ENCODE peak calls at places on chromosomes 3 and 15, in five cellular contexts. Z, J, C, A and D are unnamed samples.

GRCh38 chr3:186099178-186099577 is 9.7 kb downstream of the ETV5 start:
- DNase-seq in Z (no peak), J (no peak), C (peak; percentile 82), A (peak; percentile 63), D (no peak)

GRCh38 chr3:172465281-172465680 is 17.0 kb upstream of the GHSR start:
- DNase-seq in Z (no peak), J (peak; percentile 86), C (no peak), A (no peak), D (no peak)

GRCh38 chr3:139617656-139618268 is 60.0 kb downstream of the NMNAT3 start:
- DNase-seq in Z (no peak), J (no peak), C (no peak), A (no peak), D (no peak)

GRCh38 chr3:123883656-123884257 is 375 bp downstream of the MYLK start:
- DNase-seq in Z (peak; percentile 51), J (no peak), C (no peak), A (peak; percentile 32), D (peak; percentile 32)

GRCh38 chr3:185152433-185153169 is at the start of gene C3orf70:
- DNase-seq in Z (peak; percentile 49), J (peak; percentile 41), C (peak; percentile 44), A (peak; percentile 65), D (peak; percentile 54)

GRCh38 chr15:100254694-100255093 is 87.1 kb downstream of the ADAMTS17 start:
- DNase-seq in Z (no peak), J (no peak), C (no peak), A (no peak), D (no peak)

GRCh38 chr15:40847225-40847961 is 3.5 kb downstream of the SPINT1 start:
- DNase-seq in Z (peak; percentile 80), J (no peak), C (peak; percentile 28), A (peak; percentile 63), D (no peak)

GRCh38 chr15:73200339-73200738 is 148.1 kb downstream of the NEO1 start:
- DNase-seq in Z (no peak), J (no peak), C (no peak), A (no peak), D (no peak)

GRCh38 chr3:39668420-39668819 is 141.0 kb upstream of the MYRIP start:
- DNase-seq in Z (no peak), J (peak; percentile 78), C (peak; percentile 38), A (peak; percentile 37), D (peak; percentile 33)

GRCh38 chr15:42036112-42036905 is 15.5 kb upstream of the PLA2G4E start:
- DNase-seq in Z (peak; percentile 59), J (no peak), C (no peak), A (no peak), D (no peak)

GRCh38 chr3:46733026-46733800 is 15.5 kb upstream of the PRSS50 start:
- DNase-seq in Z (peak; percentile 17), J (no peak), C (no peak), A (no peak), D (no peak)

GRCh38 chr15:36401586-36401966 is 177.8 kb upstream of the CDIN1 start:
- DNase-seq in Z (no peak), J (no peak), C (no peak), A (peak; percentile 22), D (no peak)

GRCh38 chr3:117722856-117723255 is 1013.3 kb downstream of the TUSC7 start:
- DNase-seq in Z (no peak), J (peak; percentile 13), C (no peak), A (no peak), D (no peak)

GRCh38 chr3:10928396-10928960 is 64.1 kb upstream of the SLC6A1 start:
- DNase-seq in Z (no peak), J (no peak), C (no peak), A (no peak), D (no peak)

GRCh38 chr15:44537728-44538240 is 837 bp downstream of the EIF3J start:
- DNase-seq in Z (no peak), J (peak; percentile 57), C (peak; percentile 43), A (peak; percentile 79), D (no peak)

DNA sequence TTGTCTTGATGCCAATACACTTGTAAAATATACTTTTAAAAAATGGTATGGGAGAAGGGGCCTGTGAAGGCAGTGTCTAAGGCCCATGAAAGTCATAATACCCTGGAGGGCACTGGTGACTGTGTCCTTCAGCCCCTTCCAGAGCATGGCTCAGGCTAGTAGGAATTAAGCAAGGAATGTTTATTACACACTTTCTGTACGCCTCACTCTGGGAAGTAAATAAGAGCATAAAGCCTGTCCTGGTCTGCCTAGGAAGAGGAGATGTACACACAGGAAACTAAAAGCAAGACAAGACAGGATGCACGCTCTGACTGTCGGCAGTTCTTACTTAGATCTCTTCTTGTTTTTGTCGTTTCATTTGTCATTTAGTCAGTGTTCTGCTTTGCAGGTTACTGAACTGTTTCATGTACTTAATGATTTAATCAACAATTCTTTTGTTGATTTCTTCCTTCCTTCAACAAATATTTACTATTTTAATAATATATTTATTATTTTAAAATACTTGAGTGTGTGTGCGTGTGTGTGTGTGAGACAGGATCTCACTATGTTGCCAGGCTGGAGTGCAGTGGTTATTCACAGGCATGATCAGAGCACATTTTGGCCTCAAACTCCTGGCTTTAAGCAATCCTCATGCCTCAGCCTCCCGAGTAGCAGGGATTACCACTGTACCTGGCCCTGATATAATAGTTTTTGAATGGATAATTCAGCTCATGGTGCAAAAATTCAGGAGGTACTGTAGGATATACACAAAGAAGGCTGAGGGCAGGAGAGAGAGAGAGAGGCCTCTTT is 9.0 kb upstream of the SMAD6 start:
- DNase-seq in Z (no peak), J (no peak), C (no peak), A (peak; percentile 65), D (no peak)
- H2AFZ ChIP-seq in Z (no peak overlapping the region), J (no peak overlapping the region), C (no peak overlapping the region), A (no peak overlapping the region), D (peak overlapping the region; percentile 73)

GRCh38 chr3:63912768-63913588 is 795 bp upstream of the SCAANT1 start:
- DNase-seq in Z (peak; percentile 56), J (peak; percentile 76), C (peak; percentile 78), A (peak; percentile 84), D (peak; percentile 36)

GRCh38 chr3:63911395-63911900 is 735 bp downstream of the SCAANT1 start:
- DNase-seq in Z (no peak), J (no peak), C (no peak), A (no peak), D (no peak)

GRCh38 chr3:63910873-63911272 is 1.3 kb downstream of the SCAANT1 start:
- DNase-seq in Z (no peak), J (no peak), C (peak; percentile 59), A (no peak), D (no peak)

GRCh38 chr3:63914312-63914711 is 2.1 kb upstream of the SCAANT1 start:
- DNase-seq in Z (no peak), J (peak; percentile 52), C (peak; percentile 30), A (peak; percentile 37), D (no peak)

DNA sequence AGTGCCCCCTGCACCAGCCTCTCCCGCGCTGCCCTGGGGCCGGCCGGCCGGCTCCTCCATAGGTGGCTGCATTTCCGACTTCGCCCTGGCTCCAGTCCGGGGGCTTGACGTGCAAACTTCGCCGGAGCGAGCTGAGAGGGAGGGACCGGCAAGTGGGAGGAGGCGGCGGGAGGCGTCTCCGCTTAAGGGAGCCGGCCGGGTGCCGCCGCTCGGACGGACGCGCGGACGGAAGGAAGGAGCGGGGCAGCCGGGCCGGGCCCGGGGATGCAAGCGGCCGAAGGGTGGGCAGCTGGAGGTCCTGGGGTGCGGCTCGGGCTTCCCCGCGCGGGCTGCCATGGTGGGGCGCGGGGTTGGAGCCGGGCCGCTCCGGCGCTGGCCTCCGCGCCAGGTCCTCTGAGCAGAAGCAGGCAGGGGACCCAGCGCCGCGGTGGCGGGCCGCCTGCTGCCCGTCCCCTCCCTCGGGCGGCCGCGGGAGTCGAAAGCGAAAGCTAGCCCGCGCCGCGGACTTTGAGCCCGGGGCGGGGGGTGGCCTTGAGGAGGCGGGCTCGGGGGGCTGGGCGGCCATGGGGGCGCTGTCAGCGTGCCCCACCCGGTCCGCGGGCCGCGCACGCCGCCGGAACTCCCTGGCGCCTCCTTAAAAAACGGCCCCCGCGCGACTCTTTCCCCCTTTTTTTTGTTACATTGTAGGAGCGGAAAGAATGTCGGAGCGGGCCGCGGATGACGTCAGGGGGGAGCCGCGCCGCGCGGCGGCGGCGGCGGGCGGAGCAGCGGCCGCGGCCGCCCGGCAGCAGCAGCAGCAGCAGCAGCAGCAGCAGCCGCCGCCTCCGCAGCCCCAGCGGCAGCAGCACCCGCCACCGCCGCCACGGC is at the start of gene SCAANT1:
- DNase-seq in Z (peak; percentile 83), J (peak; percentile 90), C (peak; percentile 90), A (peak; percentile 92), D (peak; percentile 81)
- H3K4ac ChIP-seq in Z (no peak within 1 kb of the TSS), J (peak within 1 kb of the TSS; percentile 89), C (peak within 1 kb of the TSS; percentile 90), A (peak within 1 kb of the TSS; percentile 86), D (no peak within 1 kb of the TSS)

GRCh38 chr15:94346272-94346671 is 114.9 kb downstream of the MCTP2 start:
- DNase-seq in Z (no peak), J (no peak), C (peak; percentile 1), A (no peak), D (no peak)
- H2AFZ ChIP-seq in Z (no peak overlapping the region), J (no peak overlapping the region), C (no peak overlapping the region), A (no peak overlapping the region), D (no peak overlapping the region)

GRCh38 chr3:197298341-197298857 is at the start of gene DLG1:
- DNase-seq in Z (peak; percentile 90), J (peak; percentile 82), C (peak; percentile 92), A (peak; percentile 95), D (peak; percentile 88)
- H3K4ac ChIP-seq in Z (no peak within 1 kb of the TSS), J (peak within 1 kb of the TSS; percentile 85), C (peak within 1 kb of the TSS; percentile 85), A (peak within 1 kb of the TSS; percentile 78), D (no peak within 1 kb of the TSS)

DNA sequence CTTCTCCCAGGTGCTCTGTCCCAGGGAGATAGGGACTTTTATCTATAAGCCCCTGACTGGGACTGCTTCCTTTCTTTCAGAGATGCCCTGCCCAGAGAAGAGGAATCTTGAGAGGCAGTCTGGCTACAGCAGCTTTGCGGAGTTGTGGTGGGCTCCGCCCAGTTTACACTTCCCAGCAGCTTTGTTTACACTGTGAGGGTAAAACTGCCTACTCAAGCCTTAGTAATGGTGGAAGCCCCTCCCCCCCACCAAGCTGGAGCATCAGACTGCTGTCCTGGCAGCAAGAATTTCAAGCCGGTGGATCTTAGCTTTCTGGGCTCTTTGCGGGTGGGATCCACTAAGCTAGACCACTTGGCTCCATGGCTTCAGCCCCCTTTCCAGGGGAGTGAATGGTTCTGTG is 253.8 kb upstream of the ARL6 start:
- DNase-seq in Z (peak; percentile 42), J (no peak), C (no peak), A (peak; percentile 18), D (peak; percentile 4)
- H2AFZ ChIP-seq in Z (no peak overlapping the region), J (no peak overlapping the region), C (no peak overlapping the region), A (no peak overlapping the region), D (peak overlapping the region; percentile 69)

GRCh38 chr3:143002083-143002712 is 828 bp downstream of the U2SURP start:
- DNase-seq in Z (no peak), J (peak; percentile 29), C (peak; percentile 25), A (peak; percentile 64), D (no peak)
- H3K4ac ChIP-seq in Z (peak overlapping the region; percentile 24), J (peak overlapping the region; percentile 60), C (peak overlapping the region; percentile 88), A (peak overlapping the region; percentile 91), D (no peak overlapping the region)

DNA sequence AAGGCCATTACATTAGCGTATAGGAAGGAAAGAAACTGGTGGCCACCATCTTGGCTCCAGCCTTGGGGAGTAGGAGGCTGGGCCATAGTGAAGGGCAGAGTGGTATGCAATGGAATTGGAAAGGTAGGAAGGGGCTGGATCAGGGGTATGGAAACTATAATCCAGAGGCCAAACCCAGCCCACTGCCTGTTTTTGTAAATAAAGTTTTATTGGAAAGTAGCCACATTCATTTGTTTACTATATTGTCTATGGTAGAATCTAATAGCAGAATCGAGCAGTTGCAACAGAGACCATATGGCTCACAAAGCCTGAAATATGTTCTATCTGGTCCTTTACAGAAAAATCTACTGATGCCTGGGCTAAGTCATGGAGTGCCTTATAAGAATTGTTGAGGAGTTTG is 14.1 kb upstream of the SH3BP5 start:
- DNase-seq in Z (no peak), J (no peak), C (no peak), A (no peak), D (no peak)
- H2AFZ ChIP-seq in Z (no peak overlapping the region), J (no peak overlapping the region), C (no peak overlapping the region), A (no peak overlapping the region), D (no peak overlapping the region)

GRCh38 chr15:81002254-81003022 is 1.7 kb downstream of the TLNRD1 start:
- DNase-seq in Z (peak; percentile 63), J (no peak), C (no peak), A (peak; percentile 43), D (no peak)
- H3K4ac ChIP-seq in Z (no peak overlapping the region), J (peak overlapping the region; percentile 29), C (peak overlapping the region; percentile 11), A (peak overlapping the region; percentile 40), D (no peak overlapping the region)